ENCODE peak calls at places on chromosomes 1 and 21, in seven cellular contexts. Z is Panc1, D is GM23338, I is stomach, B is prostate gland, R is HL-60, A is breast epithelium. Q is an unnamed sample.

GRCh38 chr1:28087614-28088167 is 719 bp downstream of the EYA3 start:
- DNase-seq in A (no peak), D (peak; percentile 70), I (no peak), B (peak; percentile 7), R (peak; percentile 51), Z (no peak), Q (no peak)

GRCh38 chr1:153337980-153338853 is 10.4 kb downstream of the PGLYRP4 start:
- DNase-seq in I (no peak), Z (no peak), A (no peak), D (no peak), B (no peak), R (no peak), Q (no peak)

GRCh38 chr1:4794020-4794780 is 139.8 kb downstream of the AJAP1 start:
- DNase-seq in I (no peak), B (no peak), A (no peak), R (no peak), D (no peak), Z (no peak), Q (no peak)

GRCh38 chr1:48003741-48004503 is 6.7 kb upstream of the TRABD2B start:
- DNase-seq in D (no peak), B (no peak), I (no peak), Z (no peak), A (no peak), R (no peak), Q (no peak)

GRCh38 chr1:212077028-212077427 is 41.5 kb downstream of the DTL start:
- DNase-seq in R (no peak), A (no peak), D (no peak), I (no peak), Z (no peak), B (no peak), Q (no peak)

GRCh38 chr1:100795646-100795985 is 76.1 kb downstream of the VCAM1 start:
- DNase-seq in Z (no peak), B (no peak), D (no peak), A (no peak), R (no peak), I (no peak), Q (no peak)

GRCh38 chr1:24920155-24920925 is 9.7 kb downstream of the RUNX3 start:
- DNase-seq in R (no peak), I (no peak), B (no peak), A (no peak), D (no peak), Z (no peak), Q (peak; percentile 84)

GRCh38 chr1:93816970-93817738 is 61.9 kb downstream of the DNTTIP2 start:
- DNase-seq in A (no peak), I (no peak), Z (no peak), D (no peak), B (no peak), R (peak; percentile 73), Q (no peak)

GRCh38 chr1:20348326-20348910 is 57.7 kb downstream of the VWA5B1 start:
- DNase-seq in D (no peak), I (no peak), R (no peak), A (no peak), Z (no peak), B (no peak), Q (no peak)

GRCh38 chr1:202143768-202144509 is 598 bp downstream of the ARL8A start:
- DNase-seq in B (no peak), I (no peak), R (no peak), D (peak; percentile 73), Z (no peak), A (no peak), Q (peak; percentile 76)

GRCh38 chr1:155261401-155261887 is 716 bp downstream of the SCAMP3 start:
- DNase-seq in I (no peak), D (no peak), R (no peak), A (no peak), B (no peak), Z (no peak), Q (no peak)

GRCh38 chr1:222547944-222548671 is at the start of gene HHIPL2:
- DNase-seq in D (peak; percentile 14), I (no peak), B (no peak), Z (no peak), A (no peak), R (no peak), Q (no peak)

GRCh38 chr1:171780583-171781166 is 785 bp upstream of the METTL13 start:
- DNase-seq in R (no peak), I (no peak), Z (no peak), D (no peak), A (no peak), B (no peak), Q (no peak)

GRCh38 chr21:45110873-45111624 is 36.7 kb downstream of the ADARB1 start:
- DNase-seq in B (no peak), D (no peak), I (no peak), A (no peak), R (no peak), Z (no peak), Q (peak; percentile 47)

GRCh38 chr1:101592861-101593260 is 356.0 kb downstream of the S1PR1 start:
- DNase-seq in Z (no peak), R (no peak), D (no peak), A (no peak), B (no peak), I (no peak), Q (no peak)

GRCh38 chr1:91065337-91065736 is 43.5 kb upstream of the ZNF644 start:
- DNase-seq in I (no peak), R (no peak), D (no peak), B (no peak), Z (no peak), A (no peak), Q (no peak)

GRCh38 chr1:228842094-228842775 is 107.0 kb downstream of the RHOU start:
- DNase-seq in R (no peak), I (no peak), B (no peak), A (no peak), D (no peak), Z (no peak), Q (no peak)

GRCh38 chr1:34900775-34901502 is 28.5 kb downstream of the DLGAP3 start:
- DNase-seq in Z (no peak), I (no peak), R (no peak), D (no peak), A (no peak), B (no peak), Q (no peak)

GRCh38 chr21:16028163-16028562 is 298.4 kb downstream of the USP25 start:
- DNase-seq in B (no peak), D (no peak), A (no peak), Z (no peak), I (no peak), R (no peak), Q (no peak)

GRCh38 chr21:36749935-36750578 is 51.1 kb downstream of the SIM2 start:
- DNase-seq in D (peak; percentile 98), R (no peak), I (no peak), B (no peak), Z (no peak), A (no peak), Q (no peak)

GRCh38 chr1:8116892-8117262 is 90.8 kb upstream of the ERRFI1 start:
- DNase-seq in A (no peak), Z (no peak), B (no peak), R (no peak), D (no peak), I (peak; percentile 56), Q (peak; percentile 92)

GRCh38 chr1:154992721-154993571 is 440 bp upstream of the LENEP start:
- DNase-seq in Z (no peak), R (peak; percentile 34), D (peak; percentile 65), A (no peak), B (no peak), I (no peak), Q (no peak)

GRCh38 chr1:116956378-116956777 is 45.2 kb upstream of the CD101 start:
- DNase-seq in B (no peak), A (no peak), I (no peak), Z (no peak), R (no peak), D (no peak), Q (no peak)

GRCh38 chr1:91511386-91511785 is 10.7 kb downstream of the CDC7 start:
- DNase-seq in B (no peak), I (no peak), Z (no peak), D (peak; percentile 51), R (peak; percentile 11), A (no peak), Q (no peak)

DNA sequence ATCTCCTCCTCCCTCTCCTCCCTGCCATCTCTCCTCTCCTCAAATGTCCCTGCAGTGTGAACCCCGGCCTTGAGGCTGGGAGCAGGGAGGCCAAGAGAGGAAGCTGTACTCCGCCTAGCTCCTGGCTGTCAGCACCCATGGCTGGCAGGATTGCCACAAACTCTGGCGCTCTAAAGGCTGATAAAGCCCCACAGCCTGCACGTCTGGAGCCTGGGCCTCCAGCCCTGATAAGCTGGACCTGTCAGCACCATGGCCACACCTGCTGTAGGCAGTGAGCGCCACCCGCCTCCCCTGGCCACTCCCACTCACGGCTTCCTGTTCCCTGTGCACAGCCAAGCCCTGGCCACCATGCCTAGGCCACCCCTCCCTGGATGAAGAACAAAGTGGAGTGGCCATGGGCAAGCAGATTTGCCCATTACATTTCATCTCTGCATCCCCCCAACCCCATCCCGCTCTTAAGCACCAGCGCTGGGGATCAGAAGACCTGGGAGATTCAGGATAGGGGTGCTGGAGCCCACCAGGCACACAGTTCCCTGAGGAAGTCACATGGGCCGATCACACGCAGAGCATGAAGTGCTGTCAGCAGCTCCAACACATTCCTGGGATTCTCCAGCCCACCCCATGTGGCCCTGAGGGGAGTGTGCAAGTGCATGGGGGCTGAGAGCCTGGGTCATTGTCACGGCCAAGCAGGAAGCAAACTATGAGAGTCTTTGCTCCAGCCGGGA is 24.2 kb upstream of the NPPB start:
- DNase-seq in I (peak; percentile 88), R (no peak), B (no peak), D (peak; percentile 80), Z (no peak), A (no peak), Q (no peak)
- TF ChIP-seq POLR2AphosphoS5 in I (peak; percentile 71), R (no peak), B (no peak), D (no peak), Z (no peak), A (no peak), Q (no peak)

GRCh38 chr1:161096514-161096913 is 1.6 kb upstream of the KLHDC9 start:
- DNase-seq in B (no peak), Z (no peak), A (peak; percentile 17), I (no peak), R (no peak), D (no peak), Q (peak; percentile 78)
- TF ChIP-seq POLR2AphosphoS5 in B (no peak), Z (no peak), A (no peak), I (no peak), R (no peak), D (no peak), Q (no peak)

GRCh38 chr1:147670319-147671003 is at the start of gene ACP6:
- DNase-seq in D (peak; percentile 99), R (peak; percentile 46), B (peak; percentile 96), I (peak; percentile 96), Z (peak; percentile 86), A (peak; percentile 89), Q (peak; percentile 96)
- TF ChIP-seq POLR2AphosphoS5 in D (peak; percentile 79), R (no peak), B (peak; percentile 92), I (peak; percentile 82), Z (no peak), A (peak; percentile 22), Q (peak; percentile 86)

GRCh38 chr1:55868026-55868425 is 652.9 kb upstream of the USP24 start:
- DNase-seq in R (no peak), Z (no peak), D (peak; percentile 34), A (no peak), I (no peak), B (peak; percentile 19), Q (no peak)

GRCh38 chr1:55869050-55869449 is 653.9 kb upstream of the USP24 start:
- DNase-seq in Z (no peak), B (peak; percentile 13), I (no peak), R (no peak), A (peak; percentile 46), D (no peak), Q (no peak)

GRCh38 chr1:55870076-55870475 is 654.9 kb upstream of the USP24 start:
- DNase-seq in B (no peak), D (no peak), I (no peak), Z (no peak), A (no peak), R (no peak), Q (no peak)

GRCh38 chr1:55867444-55867843 is 652.3 kb upstream of the USP24 start:
- DNase-seq in R (no peak), D (no peak), A (no peak), Z (no peak), I (no peak), B (no peak), Q (no peak)
- TF ChIP-seq POLR2AphosphoS5 in R (no peak), D (no peak), A (no peak), Z (no peak), I (no peak), B (no peak), Q (no peak)